ENCODE peak calls at places on chromosome 14, in five cellular contexts. E is NCI-H1092, S is left ventricle myocardium inferior, T is Right ventricle myocardium superior, V is upper lobe of right lung. I is an unnamed sample.
A peak's percentile ranks its signal among the peaks of the same experiment; 100 is the strongest.

GRCh38 chr14:96297999-96298398 is 42.0 kb downstream of the BDKRB1 start:
- DNase-seq in E (no peak), S (no peak), T (no peak), V (no peak), I (no peak)

GRCh38 chr14:99749142-99749541 is 44.1 kb upstream of the EML1 start:
- DNase-seq in E (no peak), S (no peak), T (no peak), V (no peak), I (no peak)

GRCh38 chr14:81371802-81372201 is 28.3 kb downstream of the STON2 start:
- DNase-seq in E (no peak), S (no peak), T (no peak), V (no peak), I (no peak)

GRCh38 chr14:81275995-81276698 is 55.4 kb upstream of the GTF2A1 start:
- DNase-seq in E (no peak), S (no peak), T (no peak), V (no peak), I (no peak)

GRCh38 chr14:93923586-93923985 is 3.6 kb upstream of the FAM181A start:
- DNase-seq in E (peak; percentile 15), S (no peak), T (no peak), V (no peak), I (no peak)

GRCh38 chr14:20790439-20791116 is 9.5 kb downstream of the RNASE6 start:
- DNase-seq in E (no peak), S (no peak), T (no peak), V (no peak), I (no peak)

GRCh38 chr14:100529561-100530031 is 57.6 kb downstream of the BEGAIN start:
- DNase-seq in E (no peak), S (peak; percentile 5), T (no peak), V (peak; percentile 53), I (no peak)

GRCh38 chr14:93894992-93895391 is 32.2 kb upstream of the FAM181A start:
- DNase-seq in E (no peak), S (no peak), T (no peak), V (no peak), I (no peak)

GRCh38 chr14:33709286-33709685 is 241.6 kb downstream of the EGLN3 start:
- DNase-seq in E (no peak), S (no peak), T (no peak), V (no peak), I (peak; percentile 43)

GRCh38 chr14:37623552-37623951 is 28.1 kb downstream of the TTC6 start:
- DNase-seq in E (no peak), S (no peak), T (no peak), V (no peak), I (peak; percentile 51)

GRCh38 chr14:95018845-95019244 is 138.5 kb downstream of the DICER1 start:
- DNase-seq in E (no peak), S (no peak), T (no peak), V (no peak), I (no peak)

GRCh38 chr14:71549421-71549820 is 382.8 kb upstream of the RGS6 start:
- DNase-seq in E (no peak), S (no peak), T (no peak), V (no peak), I (no peak)

GRCh38 chr14:23942587-23942986 is 11.0 kb upstream of the DHRS4 start:
- DNase-seq in E (no peak), S (no peak), T (no peak), V (no peak), I (no peak)

GRCh38 chr14:86838363-86838762 is 1154.6 kb downstream of the GALC start:
- DNase-seq in E (no peak), S (no peak), T (no peak), V (no peak), I (peak; percentile 16)

GRCh38 chr14:100399052-100399849 is 76.1 kb downstream of the SLC25A47 start:
- DNase-seq in E (peak; percentile 42), S (no peak), T (no peak), V (no peak), I (no peak)

GRCh38 chr14:71534506-71534905 is 397.7 kb upstream of the RGS6 start:
- DNase-seq in E (no peak), S (no peak), T (no peak), V (no peak), I (no peak)

GRCh38 chr14:64632056-64632455 is 72.2 kb upstream of the PLEKHG3 start:
- DNase-seq in E (no peak), S (no peak), T (no peak), V (no peak), I (peak; percentile 83)

GRCh38 chr14:106879241-106879640 is 1352.9 kb downstream of the TMEM121 start:
- DNase-seq in E (no peak), S (no peak), T (no peak), V (peak; percentile 75), I (peak; percentile 20)

GRCh38 chr14:36738269-36738668 is 76.6 kb downstream of the PAX9 start:
- DNase-seq in E (no peak), S (no peak), T (no peak), V (no peak), I (peak; percentile 32)

GRCh38 chr14:38847161-38847560 is 255.9 kb downstream of the SEC23A start:
- DNase-seq in E (no peak), S (no peak), T (no peak), V (no peak), I (no peak)

GRCh38 chr14:32608880-32609279 is 279.8 kb downstream of the AKAP6 start:
- DNase-seq in E (no peak), S (no peak), T (no peak), V (no peak), I (peak; percentile 68)

GRCh38 chr14:26389646-26390508 is 208.0 kb downstream of the NOVA1 start:
- DNase-seq in E (no peak), S (no peak), T (no peak), V (no peak), I (no peak)

GRCh38 chr14:103188691-103189480 is 65.6 kb downstream of the TNFAIP2 start:
- DNase-seq in E (no peak), S (peak; percentile 36), T (peak; percentile 63), V (peak; percentile 67), I (no peak)

GRCh38 chr14:102799684-102800562 is 22.7 kb downstream of the TRAF3 start:
- DNase-seq in E (no peak), S (no peak), T (no peak), V (no peak), I (peak; percentile 84)

GRCh38 chr14:58426819-58427288 is 477 bp downstream of the TIMM9 start:
- DNase-seq in E (peak; percentile 58), S (peak; percentile 57), T (peak; percentile 75), V (peak; percentile 81), I (peak; percentile 56)

GRCh38 chr14:53946404-53947400 is 9.9 kb downstream of the BMP4 start:
- DNase-seq in E (no peak), S (no peak), T (no peak), V (peak; percentile 67), I (peak; percentile 17)

GRCh38 chr14:92539875-92540274 is 26.3 kb downstream of the RIN3 start:
- DNase-seq in E (no peak), S (peak; percentile 41), T (peak; percentile 63), V (no peak), I (no peak)

GRCh38 chr14:72726444-72726843 is 167.5 kb downstream of the DPF3 start:
- DNase-seq in E (no peak), S (no peak), T (no peak), V (no peak), I (no peak)

GRCh38 chr14:33848706-33849454 is 102.0 kb downstream of the EGLN3 start:
- DNase-seq in E (peak; percentile 82), S (peak; percentile 46), T (peak; percentile 67), V (no peak), I (peak; percentile 87)

GRCh38 chr14:81091139-81091538 is 129.6 kb downstream of the GTF2A1 start:
- DNase-seq in E (no peak), S (no peak), T (no peak), V (no peak), I (no peak)

GRCh38 chr14:73724696-73725095 is 10.5 kb upstream of the PNMA1 start:
- DNase-seq in E (no peak), S (no peak), T (no peak), V (peak; percentile 41), I (no peak)

GRCh38 chr14:100065161-100065871 is at the start of gene EVL:
- DNase-seq in E (no peak), S (peak; percentile 35), T (peak; percentile 64), V (peak; percentile 86), I (no peak)